ENCODE peak calls at places on chromosome 7, in four cellular contexts. L, Z, S and H are unnamed samples.
A peak's percentile ranks its signal among the peaks of the same experiment; 100 is the strongest.

GRCh38 chr7:70944516-70944915 is 187.4 kb upstream of the GALNT17 start:
- DNase-seq in L (no peak), Z (no peak), S (no peak), H (no peak)

GRCh38 chr7:152989889-152990380 is 230.4 kb downstream of the ACTR3B start:
- DNase-seq in L (peak; percentile 13), Z (no peak), S (peak; percentile 31), H (no peak)

GRCh38 chr7:142516038-142516501 is 233.2 kb upstream of the PRSS1 start:
- DNase-seq in L (peak; percentile 79), Z (peak; percentile 72), S (peak; percentile 55), H (no peak)

GRCh38 chr7:75989726-75990388 is 4.5 kb downstream of the TMEM120A start:
- DNase-seq in L (no peak), Z (no peak), S (peak; percentile 11), H (no peak)

GRCh38 chr7:36784991-36785940 is 61.0 kb upstream of the AOAH start:
- DNase-seq in L (peak; percentile 28), Z (no peak), S (no peak), H (no peak)

GRCh38 chr7:102821994-102822747 is 73.4 kb downstream of the FAM185A start:
- DNase-seq in L (no peak), Z (no peak), S (no peak), H (no peak)

GRCh38 chr7:99201027-99201426 is 6.9 kb downstream of the KPNA7 start:
- DNase-seq in L (peak; percentile 61), Z (peak; percentile 77), S (no peak), H (peak; percentile 90)

GRCh38 chr7:147415991-147416390 is 1174.6 kb upstream of the C7orf33 start:
- DNase-seq in L (peak; percentile 21), Z (no peak), S (no peak), H (no peak)

GRCh38 chr7:8627322-8627721 is 193.9 kb downstream of the NXPH1 start:
- DNase-seq in L (no peak), Z (no peak), S (no peak), H (no peak)

GRCh38 chr7:139591550-139592195 is 68.2 kb downstream of the CLEC2L start:
- DNase-seq in L (no peak), Z (no peak), S (no peak), H (no peak)

GRCh38 chr7:27082171-27082570 is 13.6 kb downstream of the HOXA1 start:
- DNase-seq in L (no peak), Z (peak; percentile 48), S (no peak), H (no peak)

GRCh38 chr7:90952649-90952991 is 311.6 kb upstream of the FZD1 start:
- DNase-seq in L (no peak), Z (no peak), S (no peak), H (no peak)
- H3K4me3 ChIP-seq in L (no peak overlapping the region), Z (no peak overlapping the region), S (no peak overlapping the region), H (no peak overlapping the region)

GRCh38 chr7:130970696-130971095 is 236.7 kb upstream of the KLF14 start:
- DNase-seq in L (peak; percentile 56), Z (no peak), S (no peak), H (no peak)
- H3K4me3 ChIP-seq in L (no peak overlapping the region), Z (no peak overlapping the region), S (no peak overlapping the region), H (no peak overlapping the region)

GRCh38 chr7:54969190-54969967 is 49.4 kb upstream of the EGFR start:
- DNase-seq in L (no peak), Z (peak; percentile 38), S (no peak), H (no peak)

GRCh38 chr7:54968018-54968417 is 50.8 kb upstream of the EGFR start:
- DNase-seq in L (no peak), Z (no peak), S (no peak), H (no peak)

GRCh38 chr7:54963155-54963554 is 55.7 kb upstream of the EGFR start:
- DNase-seq in L (no peak), Z (no peak), S (no peak), H (no peak)

GRCh38 chr7:54964136-54964535 is 54.7 kb upstream of the EGFR start:
- DNase-seq in L (no peak), Z (no peak), S (no peak), H (no peak)

GRCh38 chr7:54967384-54967783 is 51.4 kb upstream of the EGFR start:
- DNase-seq in L (peak; percentile 47), Z (peak; percentile 92), S (peak; percentile 22), H (peak; percentile 100)
- H3K4me3 ChIP-seq in L (no peak overlapping the region), Z (peak overlapping the region; percentile 2), S (no peak overlapping the region), H (no peak overlapping the region)

DNA sequence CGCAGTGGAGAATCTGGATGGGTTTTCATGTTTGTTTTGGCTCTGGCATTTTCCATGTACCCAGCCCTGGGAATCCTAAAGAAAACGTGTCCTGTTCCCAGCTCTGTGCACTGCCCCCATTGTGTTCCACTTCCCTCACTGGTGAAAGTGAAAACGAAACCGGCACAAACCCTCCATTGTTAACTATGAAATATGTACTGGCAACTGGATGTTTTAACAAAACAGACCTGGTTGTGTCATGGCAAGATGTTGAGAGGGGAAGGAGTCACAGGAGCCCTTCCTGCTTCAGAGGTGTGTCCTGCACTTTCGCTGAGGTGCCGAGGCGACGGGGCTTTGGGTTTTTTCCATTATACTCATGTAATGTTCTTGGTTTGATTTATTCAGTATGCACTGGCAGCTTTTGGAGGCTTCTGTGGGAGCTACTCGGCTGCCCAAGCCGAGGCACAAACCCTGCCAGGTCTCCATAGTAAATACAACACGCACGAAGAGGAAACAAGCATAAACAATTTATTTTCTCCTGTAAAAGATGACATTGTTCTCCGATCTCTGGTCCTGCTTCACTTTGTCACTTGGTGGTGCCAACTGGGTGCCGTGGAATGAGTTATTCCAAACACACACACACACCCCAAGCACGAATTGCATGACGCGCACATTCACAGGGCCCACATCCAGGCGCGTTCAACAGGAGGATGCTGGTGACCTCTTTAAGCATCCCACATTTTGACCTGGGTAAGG is 118.2 kb downstream of the CDK6 start:
- DNase-seq in L (peak; percentile 61), Z (peak; percentile 26), S (peak; percentile 20), H (no peak)
- H3K4me3 ChIP-seq in L (peak overlapping the region; percentile 2), Z (no peak overlapping the region), S (no peak overlapping the region), H (peak overlapping the region; percentile 21)

GRCh38 chr7:93120981-93121549 is 3.3 kb upstream of the SAMD9 start:
- DNase-seq in L (no peak), Z (no peak), S (no peak), H (no peak)

GRCh38 chr7:93117327-93117726 is 452 bp downstream of the SAMD9 start:
- DNase-seq in L (no peak), Z (no peak), S (no peak), H (no peak)

GRCh38 chr7:93117852-93118530 is at the start of gene SAMD9:
- DNase-seq in L (peak; percentile 87), Z (peak; percentile 44), S (peak; percentile 42), H (peak; percentile 30)

GRCh38 chr7:93119191-93119905 is 1.6 kb upstream of the SAMD9 start:
- DNase-seq in L (no peak), Z (peak; percentile 59), S (no peak), H (no peak)

GRCh38 chr7:93115796-93116195 is 2.0 kb downstream of the SAMD9 start:
- DNase-seq in L (peak; percentile 23), Z (peak; percentile 21), S (no peak), H (no peak)
- H3K4me3 ChIP-seq in L (peak overlapping the region; percentile 21), Z (no peak overlapping the region), S (no peak overlapping the region), H (no peak overlapping the region)

GRCh38 chr7:156792611-156793010 is 100.4 kb downstream of the LMBR1 start:
- DNase-seq in L (no peak), Z (no peak), S (no peak), H (no peak)

GRCh38 chr7:156790264-156790663 is 102.7 kb downstream of the LMBR1 start:
- DNase-seq in L (no peak), Z (no peak), S (peak; percentile 56), H (no peak)

GRCh38 chr7:156791241-156791640 is 101.7 kb downstream of the LMBR1 start:
- DNase-seq in L (no peak), Z (no peak), S (no peak), H (no peak)

GRCh38 chr7:156793334-156793733 is 99.6 kb downstream of the LMBR1 start:
- DNase-seq in L (no peak), Z (no peak), S (no peak), H (no peak)

GRCh38 chr7:156795415-156795814 is 97.6 kb downstream of the LMBR1 start:
- DNase-seq in L (no peak), Z (no peak), S (no peak), H (no peak)
- H3K4me3 ChIP-seq in L (no peak overlapping the region), Z (no peak overlapping the region), S (no peak overlapping the region), H (no peak overlapping the region)